ENCODE peak calls at places on chromosomes 1 and 21, in four cellular contexts. C is ovary, Y is esophagus squamous epithelium, U is WTC11. P is an unnamed sample.

GRCh38 chr1:167723707-167724323 is 2.0 kb downstream of the MPZL1 start:
- DNase-seq in Y (no peak), C (no peak), U (no peak), P (no peak)

GRCh38 chr21:15549671-15550070 is 180.1 kb upstream of the USP25 start:
- DNase-seq in C (no peak), U (no peak), Y (no peak), P (no peak)

GRCh38 chr1:97906567-97907228 is 14.1 kb downstream of the DPYD start:
- DNase-seq in Y (no peak), C (no peak), U (no peak), P (no peak)

GRCh38 chr1:45679123-45679522 is 7.2 kb downstream of the GPBP1L1 start:
- DNase-seq in C (no peak), U (no peak), Y (no peak), P (no peak)

GRCh38 chr1:14742181-14742980 is 143.9 kb downstream of the KAZN start:
- DNase-seq in Y (no peak), U (no peak), C (no peak), P (no peak)

GRCh38 chr1:206752481-206752880 is 18.1 kb upstream of the IL19 start:
- DNase-seq in Y (no peak), C (no peak), U (no peak), P (no peak)

GRCh38 chr1:47578026-47578861 is 140.4 kb downstream of the FOXD2 start:
- DNase-seq in U (no peak), Y (no peak), C (no peak), P (no peak)

GRCh38 chr1:20472860-20473711 is 12.9 kb downstream of the CAMK2N1 start:
- DNase-seq in C (peak), Y (no peak), U (peak), P (no peak)

GRCh38 chr1:223515416-223515815 is 122.2 kb downstream of the CCDC185 start:
- DNase-seq in U (no peak), Y (no peak), C (no peak), P (no peak)

GRCh38 chr1:26618561-26618960 is 77.3 kb upstream of the ARID1A start:
- DNase-seq in U (no peak), Y (no peak), C (no peak), P (no peak)

GRCh38 chr1:89826594-89826993 is 5.8 kb downstream of the LRRC8D start:
- DNase-seq in Y (no peak), U (no peak), C (no peak), P (no peak)

GRCh38 chr21:38505654-38506523 is 7.6 kb upstream of the ERG start:
- DNase-seq in C (no peak), Y (no peak), U (no peak), P (no peak)

GRCh38 chr21:38507374-38507942 is 9.2 kb upstream of the ERG start:
- DNase-seq in C (no peak), Y (no peak), U (no peak), P (no peak)

GRCh38 chr21:38511198-38511597 is 12.9 kb upstream of the ERG start:
- DNase-seq in Y (no peak), C (no peak), U (no peak), P (no peak)

GRCh38 chr21:38506606-38507331 is 8.5 kb upstream of the ERG start:
- DNase-seq in Y (no peak), U (peak), C (no peak), P (no peak)

DNA sequence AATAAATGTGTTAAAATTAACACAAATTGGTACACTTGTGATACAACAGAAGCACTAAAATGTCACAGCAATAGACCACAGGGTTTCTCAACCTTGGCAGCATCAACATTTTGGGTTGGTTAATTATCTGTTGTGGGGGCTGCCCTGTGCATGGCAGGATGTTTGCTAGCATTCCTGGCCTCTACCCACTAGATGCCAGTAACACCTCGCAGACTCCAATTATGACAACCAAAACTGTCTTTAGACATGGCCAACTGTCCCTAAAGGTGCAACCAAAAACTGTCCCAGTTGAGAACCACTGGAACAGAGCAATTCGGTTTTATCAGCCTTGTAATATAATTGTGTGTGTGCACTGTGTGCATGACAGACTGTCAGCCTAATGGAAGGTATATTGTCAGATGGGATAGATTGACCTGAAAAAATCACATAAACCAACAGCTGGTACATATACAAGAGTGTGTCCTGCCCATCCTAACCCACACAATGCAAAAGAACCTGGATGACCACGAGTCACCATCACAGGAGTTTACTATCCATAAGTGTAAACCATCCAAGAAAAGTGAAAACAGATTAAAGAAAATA is 13.5 kb upstream of the ERG start:
- DNase-seq in Y (no peak), U (no peak), C (no peak), P (no peak)
- TF ChIP-seq CTCF in Y (no peak), U (no peak), C (no peak), P (no peak)

GRCh38 chr1:212457740-212458338 is 25.1 kb downstream of the NENF start:
- DNase-seq in C (no peak), U (peak), Y (no peak), P (no peak)

GRCh38 chr1:212455406-212456165 is 22.9 kb downstream of the NENF start:
- DNase-seq in U (peak), Y (no peak), C (peak), P (peak)

GRCh38 chr1:212454741-212455140 is 22.0 kb downstream of the NENF start:
- DNase-seq in C (no peak), U (no peak), Y (no peak), P (no peak)

GRCh38 chr1:212458817-212459216 is 26.1 kb downstream of the NENF start:
- DNase-seq in U (no peak), Y (no peak), C (no peak), P (no peak)

GRCh38 chr1:212456166-212456528 is 23.4 kb downstream of the NENF start:
- DNase-seq in U (no peak), C (no peak), Y (no peak), P (no peak)
- TF ChIP-seq CTCF in U (peak), C (no peak), Y (no peak), P (no peak)

GRCh38 chr1:156844638-156845037 is 14.3 kb downstream of the INSRR start:
- DNase-seq in U (no peak), C (no peak), Y (no peak), P (no peak)

GRCh38 chr1:156845953-156846545 is 12.9 kb downstream of the INSRR start:
- DNase-seq in Y (no peak), U (no peak), C (no peak), P (no peak)

GRCh38 chr1:156845055-156845952 is 13.6 kb downstream of the INSRR start:
- DNase-seq in Y (no peak), U (peak), C (no peak), P (no peak)

GRCh38 chr1:156842618-156843300 is 16.2 kb downstream of the INSRR start:
- DNase-seq in U (no peak), Y (no peak), C (no peak), P (no peak)

GRCh38 chr1:156844102-156844501 is 14.8 kb downstream of the INSRR start:
- DNase-seq in U (no peak), Y (no peak), C (no peak), P (no peak)
- TF ChIP-seq CTCF in U (no peak), Y (no peak), C (no peak), P (no peak)

GRCh38 chr1:94440088-94440487 is 21.9 kb downstream of the ABCD3 start:
- DNase-seq in Y (no peak), C (no peak), U (no peak), P (no peak)
- TF ChIP-seq CTCF in Y (no peak), C (no peak), U (no peak), P (peak)

DNA sequence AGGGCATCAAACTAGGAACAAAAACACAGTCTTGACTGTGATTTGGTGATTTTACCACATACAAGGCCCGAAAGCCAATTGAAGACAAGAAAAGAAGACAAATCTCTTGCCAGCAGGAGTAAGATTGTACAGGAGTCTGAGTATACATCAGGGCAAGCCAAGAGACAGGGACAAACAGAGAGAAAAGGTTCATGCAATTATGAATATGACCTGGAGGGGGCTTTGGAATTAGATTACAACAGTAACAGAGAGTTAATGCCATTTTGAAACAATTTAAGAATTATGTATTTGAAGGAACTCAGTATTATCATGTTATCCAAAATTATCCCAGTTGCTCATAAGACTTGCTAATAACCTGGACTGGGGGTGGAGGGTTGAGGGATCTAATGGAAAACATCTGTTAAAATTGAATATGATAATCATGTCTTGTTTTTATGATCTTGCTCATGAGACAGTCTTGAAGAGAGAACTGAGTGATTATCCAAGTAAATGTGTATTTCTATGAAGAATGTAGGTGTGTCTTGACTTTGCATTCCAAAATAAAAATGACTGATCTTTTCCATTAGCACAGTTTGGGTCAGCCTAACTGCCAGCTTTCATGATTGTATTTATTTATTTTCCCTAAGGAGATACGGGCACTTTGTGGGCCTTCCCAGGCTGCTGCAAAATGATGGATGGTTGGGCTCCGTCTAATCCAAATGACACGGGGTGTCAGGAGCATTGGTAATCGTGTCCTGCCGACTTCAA is 117.7 kb downstream of the ERG start:
- DNase-seq in C (no peak), Y (no peak), U (no peak), P (no peak)
- TF ChIP-seq CTCF in C (no peak), Y (peak), U (no peak), P (peak)

GRCh38 chr21:25887646-25888321 is 153.0 kb downstream of the GABPA start:
- DNase-seq in Y (no peak), U (no peak), C (no peak), P (no peak)

GRCh38 chr21:25888711-25889110 is 153.9 kb downstream of the GABPA start:
- DNase-seq in U (no peak), Y (no peak), C (no peak), P (no peak)

GRCh38 chr21:25885405-25885804 is 150.6 kb downstream of the GABPA start:
- DNase-seq in C (no peak), Y (no peak), U (no peak), P (no peak)

GRCh38 chr21:25885880-25886279 is 151.1 kb downstream of the GABPA start:
- DNase-seq in Y (no peak), C (no peak), U (no peak), P (no peak)

DNA sequence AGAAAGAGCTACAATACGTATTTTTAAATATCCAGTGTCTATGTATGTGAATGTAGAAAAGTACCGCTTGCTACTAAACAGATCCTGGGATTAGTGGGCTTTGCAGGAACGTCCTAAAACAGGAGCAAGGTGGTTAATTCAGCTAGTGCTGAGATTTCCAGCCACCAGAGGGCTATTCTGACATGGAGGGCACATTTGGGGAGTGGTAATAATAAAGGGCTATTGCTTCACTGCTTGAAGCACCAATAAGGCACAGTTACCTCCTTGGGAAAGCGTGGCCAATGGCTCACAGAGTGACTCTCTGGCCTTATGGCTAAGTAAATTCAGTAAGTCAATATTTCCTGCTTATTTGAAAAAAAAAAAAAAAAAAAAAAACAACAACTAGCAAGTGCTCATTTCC is 152.4 kb downstream of the GABPA start:
- DNase-seq in Y (no peak), U (peak), C (no peak), P (no peak)
- TF ChIP-seq CTCF in Y (no peak), U (no peak), C (no peak), P (peak)

DNA sequence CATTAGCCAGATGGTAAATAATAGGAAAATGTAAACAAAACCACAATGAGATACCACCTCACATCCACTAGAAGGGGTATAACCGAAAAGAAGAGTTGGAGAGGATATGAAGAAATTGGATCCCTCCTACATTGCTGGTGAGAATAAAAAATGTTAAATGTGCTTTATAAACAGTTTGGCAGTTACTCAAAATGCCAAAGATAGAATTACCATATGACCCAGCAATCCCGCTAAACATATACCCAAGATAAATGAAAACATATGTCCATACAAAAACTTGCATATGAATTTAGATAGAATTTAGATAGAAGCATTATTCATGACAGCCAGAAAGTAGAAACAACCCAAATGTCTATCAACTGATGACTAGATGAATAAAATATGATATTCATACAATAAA is 4.4 kb upstream of the FMO2 start:
- DNase-seq in Y (no peak), U (no peak), C (no peak), P (no peak)
- TF ChIP-seq CTCF in Y (no peak), U (no peak), C (no peak), P (no peak)

GRCh38 chr1:70674981-70675685 is 264.1 kb downstream of the CTH start:
- DNase-seq in U (no peak), Y (no peak), C (no peak), P (no peak)

GRCh38 chr1:70672333-70672935 is 261.4 kb downstream of the CTH start:
- DNase-seq in C (no peak), Y (no peak), U (no peak), P (no peak)

GRCh38 chr1:70675737-70676156 is 264.7 kb downstream of the CTH start:
- DNase-seq in C (no peak), Y (no peak), U (peak), P (no peak)
- TF ChIP-seq CTCF in C (no peak), Y (no peak), U (no peak), P (no peak)

GRCh38 chr1:201126832-201127754 is at the start of gene ASCL5:
- DNase-seq in Y (no peak), C (no peak), U (peak), P (no peak)
- TF ChIP-seq CTCF in Y (no peak), C (no peak), U (no peak), P (no peak)

DNA sequence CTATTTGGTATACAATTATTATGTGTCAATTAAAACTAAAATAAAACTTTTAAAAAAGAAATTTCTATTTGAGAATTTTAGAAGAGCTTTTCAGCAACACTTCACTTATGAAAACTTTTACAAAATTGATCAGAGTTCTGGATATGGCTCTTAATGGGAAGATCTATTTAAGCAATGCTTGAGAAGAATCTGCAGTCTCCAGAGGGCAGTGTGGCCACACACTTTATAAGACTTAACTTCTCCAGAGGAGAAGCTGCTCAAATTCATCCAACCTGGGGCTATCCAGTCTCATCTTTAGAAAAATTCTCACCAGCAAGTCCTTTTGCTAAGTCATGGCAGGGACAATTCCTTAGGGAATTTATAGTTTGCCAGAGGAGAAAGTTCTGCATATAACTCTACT is 25.2 kb upstream of the AGO1 start:
- DNase-seq in C (no peak), Y (no peak), U (no peak), P (no peak)
- TF ChIP-seq CTCF in C (no peak), Y (no peak), U (no peak), P (peak)